ENCODE peak calls at places on chromosomes 13 and 19, in four cellular contexts. N is fibroblast of lung, S is cardiac muscle cell, Y is Peyer's patch. W is an unnamed sample.
A peak's percentile ranks its signal among the peaks of the same experiment; 100 is the strongest.

GRCh38 chr13:46339035-46339666 is 47.9 kb downstream of the RUBCNL start:
- DNase-seq in Y (peak; percentile 24), S (peak; percentile 70), N (peak; percentile 27), W (no peak)

GRCh38 chr19:55368701-55369563 is 1.3 kb downstream of the IL11 start:
- DNase-seq in S (peak; percentile 65), Y (no peak), N (no peak), W (no peak)

GRCh38 chr13:65597839-65598818 is 1632.0 kb downstream of the PCDH9 start:
- DNase-seq in S (peak; percentile 91), N (peak; percentile 77), Y (no peak), W (no peak)

GRCh38 chr13:28340272-28340793 is 154.6 kb downstream of the FLT1 start:
- DNase-seq in S (no peak), Y (no peak), N (no peak), W (no peak)

GRCh38 chr13:23561261-23561660 is 9.0 kb upstream of the TNFRSF19 start:
- DNase-seq in N (no peak), Y (no peak), S (no peak), W (no peak)

GRCh38 chr19:11208526-11209471 is 11.5 kb upstream of the KANK2 start:
- DNase-seq in N (no peak), Y (no peak), S (peak; percentile 50), W (peak; percentile 46)

GRCh38 chr13:79090552-79091159 is 315.4 kb downstream of the RBM26 start:
- DNase-seq in Y (no peak), S (no peak), N (no peak), W (no peak)

GRCh38 chr13:37657134-37657533 is 58.6 kb upstream of the POSTN start:
- DNase-seq in N (peak; percentile 31), S (peak; percentile 36), Y (no peak), W (no peak)

GRCh38 chr19:37218592-37218935 is 550 bp downstream of the ZNF383 start:
- DNase-seq in S (no peak), N (peak; percentile 34), Y (no peak), W (no peak)

GRCh38 chr19:45906221-45906620 is 3.8 kb upstream of the MYPOP start:
- DNase-seq in S (peak; percentile 65), Y (no peak), N (no peak), W (no peak)
- TF ChIP-seq CTCF in S (no peak), Y (no peak), N (no peak), W (no peak)

GRCh38 chr13:30671271-30671815 is 53.6 kb downstream of the USPL1 start:
- DNase-seq in N (no peak), S (no peak), Y (no peak), W (no peak)

GRCh38 chr13:30673669-30674521 is 56.2 kb downstream of the USPL1 start:
- DNase-seq in N (peak; percentile 90), S (peak; percentile 87), Y (peak; percentile 88), W (peak; percentile 90)

GRCh38 chr13:30679483-30680330 is 55.6 kb upstream of the ALOX5AP start:
- DNase-seq in Y (peak; percentile 41), S (peak; percentile 59), N (peak; percentile 61), W (no peak)

GRCh38 chr13:30681489-30682242 is 53.7 kb upstream of the ALOX5AP start:
- DNase-seq in Y (no peak), N (peak; percentile 83), S (peak; percentile 73), W (no peak)

DNA sequence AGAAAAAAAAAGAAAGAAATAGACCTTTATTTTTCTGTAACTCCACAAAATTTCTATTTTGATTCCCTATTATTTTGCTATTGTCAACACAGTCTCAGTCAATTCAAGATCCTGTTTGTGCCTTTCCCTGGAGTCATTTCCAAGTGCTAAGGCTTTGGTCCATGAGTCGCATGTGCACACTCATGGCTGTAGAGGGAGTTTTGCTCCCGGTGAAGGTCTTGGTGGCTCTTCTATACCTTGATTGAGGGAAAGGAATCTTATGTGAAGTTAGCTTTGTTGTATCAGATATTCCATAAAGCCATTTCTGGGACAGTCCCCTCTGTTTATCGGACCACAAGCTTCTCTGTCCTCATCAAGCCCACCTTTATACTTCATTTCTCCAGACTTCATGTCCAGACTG is 58.7 kb upstream of the ALOX5AP start:
- DNase-seq in Y (no peak), S (peak; percentile 50), N (peak; percentile 21), W (no peak)
- TF ChIP-seq CTCF in Y (peak; percentile 30), S (peak; percentile 49), N (peak; percentile 41), W (peak; percentile 25)

GRCh38 chr13:107956889-107957288 is 258.4 kb downstream of the LIG4 start:
- DNase-seq in S (no peak), Y (no peak), N (no peak), W (no peak)
- TF ChIP-seq CTCF in S (no peak), Y (no peak), N (no peak), W (no peak)

DNA sequence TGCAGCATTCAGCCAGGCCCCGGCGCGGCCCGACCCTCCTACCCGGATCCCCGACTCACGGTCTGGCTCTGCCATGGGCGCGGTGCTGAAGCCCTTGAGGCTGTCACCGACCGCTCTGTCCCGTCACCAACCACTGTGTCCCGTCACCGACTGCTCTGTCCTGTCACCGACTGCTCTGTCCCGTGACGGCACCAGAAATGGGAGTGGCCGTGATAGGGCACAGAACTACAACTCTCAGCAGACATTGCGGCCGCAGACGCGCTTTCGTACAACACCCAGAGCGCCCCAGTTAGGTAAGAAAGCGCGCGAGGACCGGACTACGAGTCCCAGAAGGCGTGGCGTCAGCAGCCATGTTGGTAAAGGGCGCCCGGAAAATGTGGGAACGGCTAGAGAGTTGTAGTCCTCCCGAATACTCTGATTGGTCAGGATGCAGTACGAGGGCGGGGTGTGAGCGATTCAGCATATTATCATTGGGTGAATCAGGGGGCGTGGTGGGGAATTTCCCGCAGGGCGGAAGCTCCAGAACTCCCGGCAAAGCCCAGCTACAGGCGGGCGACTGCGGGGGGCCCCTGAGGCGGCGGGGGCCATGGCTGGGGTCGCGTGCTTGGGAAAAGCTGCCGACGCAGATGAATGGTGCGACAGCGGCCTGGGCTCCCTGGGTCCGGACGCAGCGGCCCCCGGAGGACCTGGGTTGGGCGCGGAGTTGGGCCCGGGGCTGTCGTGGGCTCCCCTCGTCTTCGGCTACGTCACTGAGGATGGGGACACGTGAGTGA is at the start of the genes NFKBIB and SIRT2:
- DNase-seq in S (peak; percentile 100), N (peak; percentile 99), Y (peak; percentile 100), W (peak; percentile 96)
- TF ChIP-seq CTCF in S (no peak), N (no peak), Y (no peak), W (no peak)

DNA sequence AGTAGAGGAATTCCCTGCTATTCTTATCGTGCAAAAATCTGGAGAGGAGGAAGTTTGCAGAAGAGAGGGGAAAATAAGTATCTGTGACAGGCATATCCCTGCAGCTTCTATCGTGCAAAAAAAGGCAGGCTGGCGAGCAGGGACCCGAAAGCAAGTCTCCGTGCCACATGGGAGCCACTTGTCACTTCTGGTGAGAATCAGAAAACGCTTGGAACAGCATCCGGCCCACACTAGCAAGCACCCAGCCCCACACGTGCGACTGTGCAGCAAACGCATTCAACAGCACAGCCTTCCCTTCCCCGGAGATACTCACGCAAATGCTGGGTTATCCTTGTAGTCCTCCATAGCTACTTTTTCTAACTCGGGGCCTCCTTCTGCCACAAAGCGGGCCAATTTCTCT is 16.9 kb downstream of the SUGP1 start:
- DNase-seq in S (no peak), N (no peak), Y (no peak), W (no peak)
- TF ChIP-seq CTCF in S (no peak), N (no peak), Y (no peak), W (no peak)

GRCh38 chr19:2087621-2088100 is 8.5 kb downstream of the MOB3A start:
- DNase-seq in Y (peak; percentile 78), N (no peak), S (no peak), W (no peak)

GRCh38 chr19:2083174-2083854 is 12.8 kb downstream of the MOB3A start:
- DNase-seq in N (no peak), S (no peak), Y (peak; percentile 85), W (no peak)

GRCh38 chr19:2089727-2090053 is 6.4 kb downstream of the MOB3A start:
- DNase-seq in Y (no peak), N (no peak), S (no peak), W (no peak)

GRCh38 chr19:2084993-2085720 is 11.0 kb downstream of the MOB3A start:
- DNase-seq in S (peak; percentile 60), Y (peak; percentile 98), N (no peak), W (no peak)

GRCh38 chr19:2089001-2089711 is 7.0 kb downstream of the MOB3A start:
- DNase-seq in S (no peak), Y (peak; percentile 71), N (no peak), W (no peak)
- TF ChIP-seq CTCF in S (no peak), Y (no peak), N (no peak), W (no peak)

GRCh38 chr13:49216334-49216733 is 3.8 kb upstream of the MLNR start:
- DNase-seq in S (no peak), Y (no peak), N (no peak), W (no peak)

GRCh38 chr13:49213539-49213938 is 6.6 kb upstream of the MLNR start:
- DNase-seq in S (no peak), Y (no peak), N (no peak), W (no peak)

GRCh38 chr13:49213997-49214916 is 5.9 kb upstream of the MLNR start:
- DNase-seq in S (no peak), N (no peak), Y (no peak), W (no peak)

GRCh38 chr13:49217962-49218492 is 2.1 kb upstream of the MLNR start:
- DNase-seq in Y (no peak), S (no peak), N (no peak), W (no peak)

GRCh38 chr13:49214917-49215376 is 5.2 kb upstream of the MLNR start:
- DNase-seq in S (peak; percentile 44), Y (peak; percentile 37), N (no peak), W (no peak)
- TF ChIP-seq CTCF in S (peak; percentile 17), Y (no peak), N (no peak), W (no peak)

DNA sequence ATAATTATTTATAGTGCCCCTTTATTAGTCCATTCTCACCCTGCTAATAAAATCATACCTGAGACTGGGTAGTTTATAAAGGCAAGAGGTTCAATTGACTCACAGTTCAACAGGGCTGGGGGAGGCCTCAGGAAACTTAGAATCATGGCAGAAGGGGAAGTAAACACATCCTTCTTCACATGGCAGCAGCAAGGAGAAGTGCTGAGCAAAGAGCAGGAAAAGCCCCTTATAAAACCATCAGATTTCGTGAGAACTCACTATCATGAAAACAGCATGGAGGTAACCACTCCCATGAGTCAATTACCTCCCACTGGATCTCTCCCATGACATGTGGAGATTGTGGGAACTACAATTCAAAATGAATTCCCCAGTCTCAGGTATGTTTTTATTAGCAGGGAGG is 89.9 kb upstream of the STARD13 start:
- DNase-seq in S (no peak), N (no peak), Y (no peak), W (no peak)
- TF ChIP-seq CTCF in S (no peak), N (no peak), Y (no peak), W (peak; percentile 19)

GRCh38 chr13:113947321-113948033 is 26.4 kb downstream of the C13orf46 start:
- DNase-seq in N (peak; percentile 64), Y (no peak), S (peak; percentile 70), W (no peak)
- TF ChIP-seq CTCF in N (peak; percentile 66), Y (peak; percentile 75), S (peak; percentile 65), W (peak; percentile 32)